ENCODE peak calls at places on chromosomes 6 and 20, in ten cellular contexts. T is cardiac fibroblast; F is glutamatergic neuron; D is small intestine; P is activated CD8-positive, alpha-beta memory T cell treated with anti-CD3 and anti-CD28 coated beads for 4 hours; B is effector CD4-positive, alpha-beta T cell; K is progenitor cell of endocrine pancreas; X is GM19239; O is HEK293T; L is SW 1271. W is an unnamed sample.

GRCh38 chr20:58965270-58966064 is 15.6 kb upstream of the NELFCD start:
- DNase-seq in T (no peak), F (no peak), D (no peak), P (no peak), B (no peak), K (no peak), X (no peak), O (no peak), L (no peak), W (no peak)

GRCh38 chr6:4180653-4181255 is 45.4 kb upstream of the ECI2 start:
- DNase-seq in T (peak; percentile 66), F (no peak), D (no peak), P (no peak), B (no peak), K (no peak), X (no peak), O (peak; percentile 43), L (no peak), W (no peak)

GRCh38 chr20:32535316-32535952 is 49.7 kb downstream of the NOL4L start:
- DNase-seq in T (no peak), F (peak; percentile 59), D (no peak), P (no peak), B (no peak), K (no peak), X (no peak), O (no peak), L (no peak), W (no peak)

GRCh38 chr6:70706491-70707123 is 38.9 kb downstream of the SMAP1 start:
- DNase-seq in T (peak; percentile 75), F (no peak), D (peak; percentile 40), P (no peak), B (no peak), K (no peak), X (peak; percentile 1), O (no peak), L (no peak), W (no peak)

GRCh38 chr6:154246723-154247118 is 109.9 kb downstream of the IPCEF1 start:
- DNase-seq in T (no peak), F (no peak), D (no peak), P (no peak), B (no peak), K (no peak), X (no peak), O (no peak), L (no peak), W (no peak)

GRCh38 chr20:57222631-57222950 is 43.9 kb downstream of the BMP7 start:
- DNase-seq in T (no peak), F (no peak), D (no peak), P (no peak), B (no peak), K (no peak), X (no peak), O (no peak), L (no peak), W (no peak)

GRCh38 chr6:160238786-160239751 is 19.6 kb downstream of the SLC22A2 start:
- DNase-seq in T (peak; percentile 29), F (no peak), D (peak; percentile 82), P (no peak), B (no peak), K (no peak), X (no peak), O (no peak), L (peak; percentile 18), W (no peak)

GRCh38 chr20:62518911-62519310 is 43.1 kb upstream of the GATA5 start:
- DNase-seq in T (no peak), F (no peak), D (no peak), P (no peak), B (no peak), K (no peak), X (no peak), O (no peak), L (no peak), W (no peak)

GRCh38 chr6:35973670-35974222 is 50.7 kb downstream of the SLC26A8 start:
- DNase-seq in T (peak; percentile 5), F (no peak), D (peak; percentile 94), P (no peak), B (no peak), K (no peak), X (peak; percentile 44), O (no peak), L (no peak), W (no peak)

GRCh38 chr6:31636698-31637596 is 15.5 kb downstream of the BAG6 start:
- DNase-seq in T (no peak), F (no peak), D (no peak), P (no peak), B (no peak), K (no peak), X (no peak), O (no peak), L (no peak), W (no peak)

GRCh38 chr20:20744170-20744725 is 31.8 kb upstream of the RALGAPA2 start:
- DNase-seq in T (no peak), F (no peak), D (peak; percentile 30), P (no peak), B (no peak), K (no peak), X (no peak), O (no peak), L (no peak), W (no peak)

GRCh38 chr6:46014054-46014453 is 1.6 kb downstream of the CLIC5 start:
- DNase-seq in T (no peak), F (no peak), D (peak; percentile 16), P (no peak), B (no peak), K (no peak), X (no peak), O (no peak), L (no peak), W (no peak)

GRCh38 chr6:35960192-35960591 is 39.3 kb upstream of the SRPK1 start:
- DNase-seq in T (peak; percentile 33), F (no peak), D (no peak), P (no peak), B (no peak), K (no peak), X (no peak), O (no peak), L (no peak), W (no peak)

GRCh38 chr6:11393713-11394627 is 143.6 kb upstream of the TMEM170B start:
- DNase-seq in T (peak; percentile 48), F (no peak), D (no peak), P (no peak), B (no peak), K (no peak), X (no peak), O (no peak), L (no peak), W (no peak)

GRCh38 chr20:51492167-51493092 is 50.1 kb downstream of the NFATC2 start:
- DNase-seq in T (peak; percentile 50), F (no peak), D (peak; percentile 80), P (no peak), B (no peak), K (peak; percentile 35), X (no peak), O (no peak), L (no peak), W (no peak)

GRCh38 chr6:54217018-54217417 is 91.2 kb upstream of the TINAG start:
- DNase-seq in T (no peak), F (no peak), D (no peak), P (no peak), B (no peak), K (no peak), X (no peak), O (no peak), L (no peak), W (no peak)

GRCh38 chr6:7769702-7770101 is 43.8 kb downstream of the BMP6 start:
- DNase-seq in T (peak; percentile 66), F (no peak), D (no peak), P (no peak), B (no peak), K (no peak), X (no peak), O (no peak), L (no peak), W (no peak)

GRCh38 chr6:49082611-49083010 is 380.4 kb downstream of the MMUT start:
- DNase-seq in T (peak; percentile 35), F (no peak), D (no peak), P (no peak), B (no peak), K (no peak), X (no peak), O (no peak), L (no peak), W (no peak)

GRCh38 chr6:35262596-35262995 is 3.1 kb downstream of the ZNF76 start:
- DNase-seq in T (no peak), F (no peak), D (no peak), P (no peak), B (no peak), K (no peak), X (no peak), O (no peak), L (no peak), W (no peak)

GRCh38 chr6:107690864-107691661 is 133.1 kb downstream of the SCML4 start:
- DNase-seq in T (peak; percentile 99), F (no peak), D (no peak), P (no peak), B (no peak), K (no peak), X (no peak), O (no peak), L (no peak), W (no peak)

GRCh38 chr6:7042056-7042653 is 65.6 kb upstream of the RREB1 start:
- DNase-seq in T (peak; percentile 36), F (no peak), D (peak; percentile 18), P (no peak), B (no peak), K (no peak), X (no peak), O (no peak), L (no peak), W (no peak)

GRCh38 chr20:40542065-40542464 is 147.0 kb downstream of the MAFB start:
- DNase-seq in T (no peak), F (no peak), D (no peak), P (no peak), B (no peak), K (no peak), X (no peak), O (no peak), L (no peak), W (no peak)

GRCh38 chr6:125310994-125311649 is 9.4 kb upstream of the HDDC2 start:
- DNase-seq in T (peak; percentile 80), F (no peak), D (peak; percentile 67), P (no peak), B (peak; percentile 8), K (no peak), X (no peak), O (peak; percentile 65), L (no peak), W (no peak)

GRCh38 chr6:64411226-64411625 is 775.6 kb downstream of the PHF3 start:
- DNase-seq in T (no peak), F (no peak), D (no peak), P (no peak), B (no peak), K (no peak), X (no peak), O (no peak), L (no peak), W (no peak)